ENCODE peak calls at places on chromosome 20, in ten cellular contexts. G is mesothelial cell of epicardium, M is hepatocyte, W is mucosa of descending colon, D is ovary, N is retinal pigment epithelial cell, R is HepG2, B is heart right ventricle, J is sigmoid colon, Y is endothelial cell. F is an unnamed sample.

GRCh38 chr20:881051-881820 is 34.9 kb downstream of the ANGPT4 start:
- DNase-seq in R (no peak), B (no peak), M (no peak), G (no peak), N (no peak), D (no peak), J (no peak), Y (no peak), W (no peak), F (no peak)

GRCh38 chr20:63172726-63173125 is 43.2 kb downstream of the YTHDF1 start:
- DNase-seq in J (no peak), G (no peak), B (no peak), N (no peak), R (peak; percentile 52), M (no peak), Y (peak; percentile 45), D (no peak), W (no peak), F (no peak)

GRCh38 chr20:1427457-1428054 is 34.7 kb upstream of the FKBP1A start:
- DNase-seq in R (peak; percentile 25), D (no peak), N (no peak), G (no peak), W (no peak), M (no peak), J (no peak), Y (no peak), B (no peak), F (no peak)

GRCh38 chr20:51423810-51424209 is 118.7 kb downstream of the NFATC2 start:
- DNase-seq in M (no peak), R (no peak), B (no peak), J (no peak), D (no peak), Y (no peak), G (no peak), W (no peak), N (no peak), F (no peak)

GRCh38 chr20:44092551-44093248 is 94.3 kb downstream of the JPH2 start:
- DNase-seq in W (no peak), Y (peak; percentile 46), R (peak; percentile 27), J (peak; percentile 32), D (no peak), N (no peak), B (no peak), M (peak; percentile 65), G (no peak), F (no peak)

GRCh38 chr20:33475381-33476160 is 14.3 kb upstream of the CBFA2T2 start:
- DNase-seq in W (peak; percentile 69), R (no peak), M (no peak), J (no peak), B (no peak), Y (no peak), G (no peak), D (no peak), N (no peak), F (no peak)

GRCh38 chr20:61516398-61517208 is 264.5 kb downstream of the CDH4 start:
- DNase-seq in R (no peak), J (no peak), D (no peak), Y (no peak), M (no peak), W (no peak), B (peak; percentile 37), N (no peak), G (no peak), F (no peak)

GRCh38 chr20:44719841-44720240 is 4.7 kb downstream of the CCN5 start:
- DNase-seq in W (no peak), N (no peak), J (no peak), M (no peak), D (no peak), B (peak; percentile 25), R (no peak), G (no peak), Y (no peak), F (no peak)

GRCh38 chr20:36344517-36345132 is 38.5 kb downstream of the DLGAP4 start:
- DNase-seq in G (peak; percentile 57), W (peak; percentile 47), B (no peak), Y (peak; percentile 78), R (peak; percentile 59), J (no peak), D (peak; percentile 56), M (peak; percentile 85), N (peak; percentile 9), F (no peak)

GRCh38 chr20:63007722-63008488 is 1.1 kb upstream of the BHLHE23 start:
- DNase-seq in B (peak; percentile 12), W (no peak), G (no peak), Y (no peak), R (no peak), J (no peak), M (no peak), D (no peak), N (no peak), F (no peak)

GRCh38 chr20:60857708-60858107 is 394.4 kb upstream of the CDH4 start:
- DNase-seq in M (no peak), N (no peak), R (no peak), J (no peak), D (no peak), W (no peak), Y (no peak), G (no peak), B (no peak), F (no peak)

GRCh38 chr20:21613512-21613911 is 92.0 kb upstream of the PAX1 start:
- DNase-seq in G (no peak), R (peak; percentile 46), M (no peak), Y (no peak), N (no peak), J (no peak), W (peak; percentile 60), D (no peak), B (no peak), F (no peak)

GRCh38 chr20:45593498-45593897 is 14.4 kb upstream of the WFDC8 start:
- DNase-seq in Y (no peak), J (no peak), M (no peak), R (no peak), W (no peak), N (no peak), B (no peak), D (no peak), G (no peak), F (no peak)

GRCh38 chr20:18388860-18389259 is 78.0 kb downstream of the DZANK1 start:
- DNase-seq in G (no peak), W (no peak), R (peak; percentile 95), B (no peak), N (peak; percentile 24), M (peak; percentile 74), D (peak; percentile 46), Y (no peak), J (no peak), F (peak; percentile 48)

GRCh38 chr20:11755071-11755881 is 162.4 kb upstream of the BTBD3 start:
- DNase-seq in M (no peak), W (no peak), B (no peak), G (no peak), R (no peak), Y (peak; percentile 4), J (peak; percentile 64), N (no peak), D (no peak), F (peak; percentile 2)

GRCh38 chr20:46400253-46400652 is 6.2 kb downstream of the ELMO2 start:
- DNase-seq in Y (no peak), R (no peak), D (no peak), J (peak; percentile 72), N (peak; percentile 48), B (no peak), W (no peak), G (no peak), M (peak; percentile 46), F (no peak)

GRCh38 chr20:18705906-18706305 is 107.7 kb upstream of the SCP2D1 start:
- DNase-seq in B (no peak), G (no peak), J (no peak), R (no peak), N (no peak), W (no peak), M (no peak), Y (no peak), D (no peak), F (no peak)

GRCh38 chr20:37392441-37393195 is 46.7 kb downstream of the SRC start:
- DNase-seq in B (no peak), Y (no peak), M (no peak), D (peak; percentile 21), J (no peak), G (no peak), W (no peak), R (peak; percentile 67), N (no peak), F (no peak)
- TF ChIP-seq CTCF in B (peak; percentile 10), Y (peak; percentile 34), M (peak; percentile 11), D (no peak), J (no peak), G (no peak), W (no peak), R (peak; percentile 68), N (peak; percentile 44), F (peak; percentile 50)

GRCh38 chr20:5402903-5403531 is 86.3 kb upstream of the PROKR2 start:
- DNase-seq in B (no peak), N (no peak), R (peak; percentile 62), M (peak; percentile 35), W (no peak), G (no peak), Y (peak; percentile 55), D (no peak), J (no peak), F (no peak)
- TF ChIP-seq CTCF in B (no peak), N (peak; percentile 74), R (peak; percentile 78), M (peak; percentile 35), W (peak; percentile 25), G (peak; percentile 20), Y (peak; percentile 74), D (no peak), J (no peak), F (peak; percentile 72)

GRCh38 chr20:15107952-15108351 is 770.5 kb upstream of the FLRT3 start:
- DNase-seq in J (no peak), D (no peak), B (no peak), G (no peak), M (peak; percentile 45), W (no peak), Y (no peak), N (no peak), R (no peak), F (no peak)
- TF ChIP-seq CTCF in J (no peak), D (no peak), B (no peak), G (no peak), M (no peak), W (no peak), Y (no peak), N (no peak), R (no peak), F (no peak)

DNA sequence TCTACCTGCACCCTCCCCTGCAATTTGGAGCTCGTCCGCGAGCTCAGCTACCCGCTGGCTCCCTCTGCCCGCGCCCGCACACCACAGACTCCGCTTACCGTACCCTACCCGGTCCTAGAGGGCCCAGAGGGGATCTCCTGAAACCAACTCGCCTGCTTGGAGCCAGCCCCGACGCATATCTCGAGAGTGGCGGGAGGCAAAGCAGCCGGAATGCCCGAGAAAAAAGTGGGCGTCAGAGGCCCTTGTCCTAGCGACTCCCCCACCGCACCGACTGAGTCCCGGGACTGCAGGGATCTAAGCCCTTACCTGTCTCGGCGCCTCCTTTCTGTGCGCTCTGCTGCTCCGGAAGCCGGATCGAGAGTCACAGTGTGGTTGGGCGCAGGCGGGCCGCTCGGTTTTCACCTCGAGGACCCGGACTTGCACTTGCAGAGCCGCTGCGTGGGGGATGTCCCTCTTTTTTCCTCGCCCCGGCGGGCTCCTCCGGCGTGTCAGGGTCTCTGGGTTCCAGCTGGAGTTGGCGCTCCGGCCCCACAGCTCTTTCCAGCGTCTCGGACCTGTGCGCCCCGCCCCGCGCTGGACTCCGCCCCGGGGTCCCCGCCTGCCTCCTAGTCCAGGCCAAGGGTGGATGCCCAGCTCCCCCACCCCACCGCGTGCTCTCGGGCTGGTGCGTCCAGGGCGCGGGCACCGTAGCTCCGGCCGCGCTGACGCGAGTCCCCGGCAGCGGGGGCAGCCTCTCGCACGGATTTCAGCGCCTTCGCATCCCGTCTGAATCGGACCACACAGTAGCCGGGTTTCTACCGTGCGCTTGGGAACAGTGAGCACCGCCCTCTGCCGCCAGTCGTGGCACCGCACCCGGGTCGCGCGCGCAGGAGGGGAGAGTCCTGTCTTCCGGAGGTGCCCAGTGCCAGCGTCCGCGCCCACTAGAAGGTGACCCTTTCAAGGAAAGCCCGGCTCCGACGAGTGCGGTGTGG is at the start of gene PROKR2:
- DNase-seq in R (no peak), B (peak; percentile 11), M (peak; percentile 28), G (no peak), J (no peak), W (no peak), N (no peak), D (no peak), Y (peak; percentile 59), F (no peak)
- TF ChIP-seq CTCF in R (peak; percentile 42), B (peak; percentile 5), M (peak; percentile 8), G (peak; percentile 23), J (no peak), W (no peak), N (no peak), D (no peak), Y (no peak), F (no peak)